ENCODE peak calls at places on chromosome 22, in six cellular contexts. L is RPMI8226, Y is HL-60, O is cardiac fibroblast, B is NCI-H1105 treated with DMSO at 0.1 percent for 48 hours, T is kidney epithelial cell. E is an unnamed sample.

GRCh38 chr22:27726726-27727449 is 74.7 kb downstream of the MN1 start:
- DNase-seq in L (no peak), B (no peak), O (peak; percentile 93), Y (no peak), T (peak; percentile 51), E (peak; percentile 89)

GRCh38 chr22:21628386-21629261 is 1.2 kb downstream of the YDJC start:
- DNase-seq in Y (peak; percentile 59), O (no peak), B (no peak), L (no peak), T (no peak), E (peak; percentile 23)

GRCh38 chr22:50308597-50308935 is 1.1 kb upstream of the PLXNB2 start:
- DNase-seq in Y (peak; percentile 90), O (peak; percentile 88), L (no peak), T (no peak), B (no peak), E (no peak)

GRCh38 chr22:37340331-37341262 is 58.3 kb downstream of the CYTH4 start:
- DNase-seq in O (no peak), T (no peak), L (no peak), Y (no peak), B (peak; percentile 71), E (no peak)

GRCh38 chr22:22709719-22710445 is 65.5 kb downstream of the GGTLC2 start:
- DNase-seq in Y (no peak), T (no peak), L (no peak), O (peak; percentile 9), B (no peak), E (no peak)

GRCh38 chr22:50072167-50072555 is 13.1 kb downstream of the MLC1 start:
- DNase-seq in O (no peak), T (no peak), L (no peak), Y (no peak), B (no peak), E (no peak)

GRCh38 chr22:37175414-37176144 is 12.5 kb downstream of the C1QTNF6 start:
- DNase-seq in Y (no peak), O (peak; percentile 34), L (no peak), B (no peak), T (no peak), E (no peak)

GRCh38 chr22:27377901-27378300 is 423.7 kb downstream of the MN1 start:
- DNase-seq in L (peak; percentile 89), B (peak; percentile 84), O (no peak), Y (no peak), T (no peak), E (no peak)

GRCh38 chr22:32723632-32724031 is 77.9 kb upstream of the TIMP3 start:
- DNase-seq in L (peak; percentile 54), Y (peak; percentile 38), B (no peak), O (peak; percentile 93), T (peak; percentile 18), E (peak; percentile 81)

GRCh38 chr22:33854724-33855123 is 65.6 kb downstream of the LARGE1 start:
- DNase-seq in O (no peak), B (no peak), Y (no peak), L (no peak), T (no peak), E (no peak)

GRCh38 chr22:39719559-39720450 is 149.3 kb downstream of the CACNA1I start:
- DNase-seq in Y (no peak), T (no peak), O (no peak), B (no peak), L (no peak), E (no peak)

GRCh38 chr22:49515486-49515885 is 312.2 kb downstream of the BRD1 start:
- DNase-seq in Y (peak; percentile 17), B (no peak), T (no peak), L (no peak), O (no peak), E (no peak)

GRCh38 chr22:46795140-46795539 is 32.7 kb downstream of the TBC1D22A start:
- DNase-seq in T (no peak), L (no peak), O (no peak), Y (no peak), B (no peak), E (no peak)

GRCh38 chr22:20983081-20983745 is 1.1 kb downstream of the LZTR1 start:
- DNase-seq in T (no peak), L (no peak), Y (no peak), B (no peak), O (no peak), E (no peak)

GRCh38 chr22:28951969-28952521 is 68.7 kb downstream of the ZNRF3 start:
- DNase-seq in B (no peak), T (no peak), Y (no peak), L (no peak), O (peak; percentile 59), E (peak; percentile 56)

GRCh38 chr22:31104869-31105268 is 2.5 kb downstream of the SELENOM start:
- DNase-seq in B (no peak), Y (no peak), L (no peak), T (no peak), O (no peak), E (no peak)

GRCh38 chr22:48864748-48865147 is 962.9 kb downstream of the BRD1 start:
- DNase-seq in Y (no peak), L (no peak), O (no peak), T (no peak), B (no peak), E (no peak)

GRCh38 chr22:24944224-24944937 is 2.1 kb downstream of the LHFPL7 start:
- DNase-seq in B (no peak), Y (no peak), O (no peak), L (no peak), T (no peak), E (no peak)

GRCh38 chr22:47623056-47623739 is 860.7 kb downstream of the TBC1D22A start:
- DNase-seq in Y (no peak), B (no peak), O (no peak), T (no peak), L (no peak), E (no peak)

GRCh38 chr22:39650996-39651782 is 80.6 kb downstream of the CACNA1I start:
- DNase-seq in T (no peak), L (no peak), Y (no peak), O (no peak), B (no peak), E (no peak)

GRCh38 chr22:46674367-46674781 is 54.2 kb downstream of the GRAMD4 start:
- DNase-seq in B (no peak), L (no peak), O (no peak), T (no peak), Y (peak; percentile 32), E (no peak)

GRCh38 chr22:17969732-17970131 is 54.6 kb downstream of the MICAL3 start:
- DNase-seq in T (no peak), Y (no peak), B (no peak), L (no peak), O (peak; percentile 96), E (no peak)

GRCh38 chr22:45503816-45504702 is 1.4 kb downstream of the FBLN1 start:
- DNase-seq in T (no peak), B (no peak), Y (peak; percentile 11), L (peak; percentile 2), O (peak; percentile 54), E (no peak)

GRCh38 chr22:45263790-45264269 is 20.9 kb upstream of the UPK3A start:
- DNase-seq in O (peak; percentile 88), L (peak; percentile 89), T (no peak), B (no peak), Y (peak; percentile 72), E (peak; percentile 77)

GRCh38 chr22:39180566-39180965 is 28.1 kb upstream of the CBX7 start:
- DNase-seq in Y (no peak), L (no peak), T (no peak), O (no peak), B (no peak), E (no peak)

GRCh38 chr22:25762147-25762546 is 20.2 kb downstream of the MYO18B start:
- DNase-seq in Y (no peak), L (no peak), T (no peak), B (no peak), O (no peak), E (no peak)

GRCh38 chr22:33467718-33468117 is 409.5 kb upstream of the SYN3 start:
- DNase-seq in L (no peak), Y (no peak), B (no peak), T (no peak), O (no peak), E (no peak)